ENCODE peak calls at places on chromosome 10, in six cellular contexts. A is cardiac fibroblast, V is HFF-Myc, M is bronchial epithelial cell, S is kidney epithelial cell, L is fibroblast of villous mesenchyme. Q is an unnamed sample.

GRCh38 chr10:93921338-93921737 is 27.6 kb downstream of the SLC35G1 start:
- DNase-seq in A (no peak), V (no peak), M (no peak), S (no peak), L (peak), Q (no peak)

GRCh38 chr10:22737587-22737986 is 23.2 kb upstream of the PIP4K2A start:
- DNase-seq in A (peak), V (no peak), M (peak), S (peak), L (peak), Q (no peak)

GRCh38 chr10:89494068-89494467 is 41.3 kb downstream of the SLC16A12 start:
- DNase-seq in A (no peak), V (no peak), M (no peak), S (no peak), L (no peak), Q (no peak)

GRCh38 chr10:20949967-20950366 is 52.9 kb upstream of the NEBL start:
- DNase-seq in A (no peak), V (no peak), M (no peak), S (no peak), L (no peak), Q (no peak)

GRCh38 chr10:124290095-124290795 is 128.5 kb downstream of the OAT start:
- DNase-seq in A (peak), V (peak), M (no peak), S (no peak), L (peak), Q (no peak)

GRCh38 chr10:85857305-85857704 is 509.3 kb downstream of the GRID1 start:
- DNase-seq in A (no peak), V (no peak), M (no peak), S (no peak), L (no peak), Q (no peak)

GRCh38 chr10:36555036-36555435 is 570.4 kb upstream of the ANKRD30A start:
- DNase-seq in A (no peak), V (no peak), M (no peak), S (no peak), L (no peak), Q (peak)

GRCh38 chr10:85224366-85224960 is 896.1 kb downstream of the CCSER2 start:
- DNase-seq in A (no peak), V (no peak), M (no peak), S (no peak), L (no peak), Q (no peak)

GRCh38 chr10:75015440-75015839 is 96.0 kb upstream of the SAMD8 start:
- DNase-seq in A (no peak), V (no peak), M (no peak), S (no peak), L (no peak), Q (no peak)

GRCh38 chr10:126690534-126690933 is 20.0 kb upstream of the C10orf90 start:
- DNase-seq in A (no peak), V (no peak), M (no peak), S (no peak), L (no peak), Q (no peak)

GRCh38 chr10:16867556-16867955 is 50.3 kb upstream of the RSU1 start:
- DNase-seq in A (peak), V (no peak), M (no peak), S (peak), L (peak), Q (peak)

GRCh38 chr10:83606275-83606674 is 533.0 kb upstream of the GHITM start:
- DNase-seq in A (peak), V (peak), M (no peak), S (no peak), L (peak), Q (peak)

GRCh38 chr10:1412531-1413189 is 324.7 kb downstream of the ADARB2 start:
- DNase-seq in A (no peak), V (no peak), M (no peak), S (no peak), L (no peak), Q (no peak)

GRCh38 chr10:110893559-110894179 is 21.9 kb downstream of the PDCD4 start:
- DNase-seq in A (peak), V (no peak), M (peak), S (no peak), L (peak), Q (no peak)

GRCh38 chr10:109866995-109867635 is 56.2 kb downstream of the XPNPEP1 start:
- DNase-seq in A (peak), V (no peak), M (no peak), S (no peak), L (no peak), Q (no peak)

GRCh38 chr10:123772645-123773508 is 106.7 kb downstream of the GPR26 start:
- DNase-seq in A (no peak), V (no peak), M (no peak), S (no peak), L (no peak), Q (no peak)

GRCh38 chr10:82628373-82628772 is 753.4 kb downstream of the NRG3 start:
- DNase-seq in A (no peak), V (no peak), M (no peak), S (peak), L (no peak), Q (no peak)

GRCh38 chr10:113267616-113268015 is 285.2 kb upstream of the HABP2 start:
- DNase-seq in A (no peak), V (no peak), M (no peak), S (no peak), L (no peak), Q (no peak)

GRCh38 chr10:114403545-114404161 is 649 bp downstream of the AFAP1L2 start:
- DNase-seq in A (no peak), V (no peak), M (no peak), S (no peak), L (peak), Q (no peak)

GRCh38 chr10:89165923-89166322 is 41.2 kb downstream of the CH25H start:
- DNase-seq in A (no peak), V (no peak), M (peak), S (peak), L (peak), Q (no peak)

GRCh38 chr10:47358457-47358856 is 10.3 kb downstream of the RBP3 start:
- DNase-seq in A (no peak), V (no peak), M (no peak), S (no peak), L (no peak), Q (no peak)

GRCh38 chr10:22740180-22740579 is 25.8 kb upstream of the PIP4K2A start:
- DNase-seq in A (peak), V (peak), M (no peak), S (no peak), L (no peak), Q (no peak)

DNA sequence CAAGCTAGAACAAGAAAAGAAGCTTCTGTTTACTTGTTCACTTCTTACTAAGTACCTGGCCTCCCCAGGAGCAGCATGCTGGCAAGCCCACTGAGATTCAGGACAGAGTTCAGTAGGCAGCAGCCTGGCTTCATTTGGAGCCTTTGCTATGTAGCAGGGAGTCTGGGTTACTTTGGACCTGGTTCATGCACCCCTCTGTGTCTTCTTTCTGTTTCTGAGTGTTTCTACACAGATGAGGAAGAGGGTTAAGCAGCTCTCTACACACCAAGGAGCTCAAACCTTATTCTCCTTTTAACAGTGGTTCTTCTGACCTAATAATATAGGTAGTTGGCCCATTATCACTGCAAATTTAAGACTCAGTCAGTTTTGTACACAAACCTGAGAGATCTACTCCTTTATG is 152.9 kb downstream of the ARID5B start:
- DNase-seq in A (peak), V (no peak), M (no peak), S (no peak), L (no peak), Q (no peak)
- TF ChIP-seq CTCF in A (no peak), V (no peak), M (no peak), S (no peak), L (no peak), Q (no peak)

GRCh38 chr10:92691591-92692084 is 1.9 kb downstream of the HHEX start:
- DNase-seq in A (no peak), V (no peak), M (no peak), S (no peak), L (no peak), Q (no peak)
- H3K4me3 ChIP-seq in A (no peak), V (peak), M (no peak), S (no peak), L (no peak), Q (no peak)

DNA sequence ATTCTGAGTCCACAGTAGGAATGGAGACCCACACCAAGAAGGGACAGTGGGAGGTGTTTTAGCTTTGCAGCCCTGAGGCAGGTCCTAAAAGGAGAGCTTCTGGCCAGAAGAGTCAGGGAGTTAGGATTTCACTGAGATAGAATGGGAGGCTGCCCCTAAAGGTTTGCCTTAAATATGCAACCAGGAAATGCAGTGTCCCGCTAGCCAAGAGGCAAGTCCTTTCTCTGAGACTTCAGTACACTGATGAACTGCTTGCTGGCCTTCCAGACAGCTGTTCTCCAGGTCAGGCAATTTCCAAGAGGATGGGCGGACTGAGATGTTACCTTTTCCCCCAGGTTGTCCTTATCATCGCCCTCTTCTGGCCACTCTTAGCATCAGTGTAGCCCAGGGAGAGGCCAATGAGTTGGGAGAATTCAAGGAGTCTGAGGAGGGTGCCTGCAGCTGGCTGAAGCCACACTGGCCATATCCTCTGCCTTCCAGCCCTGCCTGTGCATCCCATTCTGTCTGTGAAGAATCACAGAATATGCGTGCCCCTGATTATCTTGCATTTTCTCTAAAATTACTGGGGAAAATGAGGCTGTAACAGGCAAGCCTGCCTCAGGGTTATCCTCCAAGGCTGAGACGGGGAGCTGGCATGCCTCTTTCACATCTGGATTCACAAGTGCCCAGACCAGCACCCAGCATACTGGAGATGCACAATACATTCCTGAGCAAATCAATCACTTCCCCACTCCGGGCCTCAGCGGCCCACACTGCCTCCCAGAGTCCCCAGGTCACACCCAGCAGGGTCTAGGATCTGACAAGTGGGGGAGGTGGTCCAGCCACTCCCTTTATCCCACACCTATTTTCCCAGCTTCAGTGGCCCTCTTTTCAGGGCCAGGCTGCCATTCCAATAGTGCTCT is 2.4 kb downstream of the TLL2 start:
- DNase-seq in A (peak), V (no peak), M (peak), S (no peak), L (peak), Q (no peak)
- TF ChIP-seq CTCF in A (peak), V (peak), M (peak), S (peak), L (peak), Q (peak)

DNA sequence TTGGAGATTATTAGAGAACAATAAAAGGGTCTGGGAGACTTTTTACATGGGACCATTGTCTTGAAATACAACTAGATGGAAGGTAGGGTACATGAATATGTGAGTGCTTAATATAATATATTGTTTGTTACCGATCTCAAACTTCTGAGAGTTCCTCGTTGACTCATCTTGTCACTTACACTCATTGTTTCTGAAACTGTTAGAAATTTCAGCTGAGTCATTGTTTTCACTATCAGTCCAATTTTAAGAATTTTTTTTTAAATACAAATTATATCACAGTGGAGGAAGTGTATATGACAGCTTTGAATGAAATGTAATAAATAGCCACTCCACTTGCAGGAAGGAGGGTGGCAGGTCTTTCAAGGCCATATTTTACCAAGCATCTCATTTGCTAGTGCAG is 1404.3 kb upstream of the CELF2 start:
- DNase-seq in A (peak), V (no peak), M (peak), S (no peak), L (no peak), Q (no peak)
- H3K4me3 ChIP-seq in A (no peak), V (no peak), M (no peak), S (no peak), L (no peak), Q (no peak)

GRCh38 chr10:66786705-66787104 is 139.1 kb upstream of the LRRTM3 start:
- DNase-seq in A (no peak), V (no peak), M (no peak), S (no peak), L (no peak), Q (no peak)
- TF ChIP-seq CTCF in A (no peak), V (no peak), M (no peak), S (no peak), L (no peak), Q (no peak)

GRCh38 chr10:6348091-6348862 is 145.5 kb downstream of the PFKFB3 start:
- DNase-seq in A (no peak), V (no peak), M (no peak), S (peak), L (peak), Q (no peak)

GRCh38 chr10:6349846-6350245 is 147.1 kb downstream of the PFKFB3 start:
- DNase-seq in A (no peak), V (no peak), M (no peak), S (no peak), L (no peak), Q (no peak)

GRCh38 chr10:6345404-6345803 is 142.7 kb downstream of the PFKFB3 start:
- DNase-seq in A (no peak), V (no peak), M (no peak), S (no peak), L (no peak), Q (no peak)

GRCh38 chr10:6346621-6347020 is 143.9 kb downstream of the PFKFB3 start:
- DNase-seq in A (no peak), V (no peak), M (no peak), S (no peak), L (peak), Q (no peak)

DNA sequence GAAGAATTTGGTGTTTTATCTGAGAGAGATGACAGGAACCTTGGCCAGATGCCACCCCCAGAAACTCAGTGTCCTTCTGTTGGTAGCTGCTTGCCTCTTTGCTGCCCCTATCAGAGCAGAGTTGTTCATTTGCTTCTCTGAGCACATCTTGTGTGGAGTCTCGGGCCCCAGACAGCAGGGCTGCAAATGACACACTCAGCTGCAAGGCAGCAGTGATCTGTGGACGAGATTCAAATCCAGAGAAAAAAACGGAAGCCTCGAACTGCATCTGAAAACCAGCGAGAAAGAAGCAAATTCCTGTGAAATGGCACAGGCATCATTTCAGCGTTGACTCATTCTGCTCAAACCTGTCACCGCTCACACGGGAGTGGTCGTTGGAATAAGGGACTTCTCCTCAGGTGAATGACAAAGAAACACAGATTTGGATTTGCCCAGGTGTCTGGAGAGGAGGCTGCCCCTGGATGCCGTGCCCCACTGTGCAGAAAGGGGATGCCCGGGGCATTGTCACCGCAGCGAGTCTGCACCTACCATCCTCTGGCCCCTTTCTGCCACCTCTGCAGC is 144.7 kb downstream of the PFKFB3 start:
- DNase-seq in A (peak), V (no peak), M (no peak), S (peak), L (no peak), Q (no peak)
- H3K4me3 ChIP-seq in A (no peak), V (no peak), M (no peak), S (no peak), L (no peak), Q (no peak)